ENCODE peak calls at places on chromosome 9, in eight cellular contexts. G, E, F, I, A, D, K and R are unnamed samples. For H3K4me1, the result is how much of the 10 kb centered on the place peaks cover.

GRCh38 chr9:130128782-130129424 is 43.3 kb upstream of the NCS1 start:
- DNase-seq in K (no peak), G (peak), D (peak), E (peak), F (peak), A (peak), I (no peak), R (peak)

GRCh38 chr9:18543406-18543965 is 69.5 kb downstream of the ADAMTSL1 start:
- DNase-seq in F (no peak), D (peak), K (no peak), G (no peak), I (peak), E (no peak), A (no peak), R (no peak)

GRCh38 chr9:33106827-33107621 is 30.6 kb upstream of the SMU1 start:
- DNase-seq in A (no peak), I (peak), E (peak), G (no peak), K (no peak), D (peak), F (no peak), R (no peak)

GRCh38 chr9:120924698-120925534 is 1.7 kb downstream of the TRAF1 start:
- DNase-seq in I (no peak), E (no peak), G (no peak), F (peak), A (no peak), D (no peak), K (no peak), R (no peak)

GRCh38 chr9:112921549-112921948 is 30.9 kb upstream of the SLC46A2 start:
- DNase-seq in A (no peak), I (no peak), D (peak), K (no peak), G (no peak), F (peak), E (no peak), R (peak)

GRCh38 chr9:104075801-104076753 is 18.0 kb upstream of the SMC2 start:
- DNase-seq in D (peak), A (no peak), F (no peak), E (no peak), K (no peak), G (no peak), I (no peak), R (peak)

GRCh38 chr9:83062011-83062652 is 810 bp downstream of the RASEF start:
- DNase-seq in G (no peak), E (no peak), I (no peak), D (peak), A (no peak), F (no peak), K (no peak), R (peak)

GRCh38 chr9:89448381-89448780 is 49.5 kb downstream of the SEMA4D start:
- DNase-seq in D (no peak), F (no peak), I (no peak), A (no peak), E (no peak), K (no peak), G (no peak), R (no peak)

GRCh38 chr9:2231831-2232230 is 216.7 kb downstream of the SMARCA2 start:
- DNase-seq in D (peak), G (no peak), F (no peak), K (no peak), A (no peak), I (peak), E (no peak), R (no peak)

GRCh38 chr9:63817622-63818518 is 1467.1 kb downstream of the FOXD4L5 start:
- DNase-seq in F (peak), D (peak), I (peak), A (peak), K (peak), G (peak), E (peak), R (peak)

GRCh38 chr9:127987103-127987614 is 6.4 kb upstream of the EEIG1 start:
- DNase-seq in I (no peak), K (no peak), G (no peak), F (no peak), D (peak), A (no peak), E (peak), R (no peak)

GRCh38 chr9:113756476-113757198 is 119.5 kb upstream of the ZNF618 start:
- DNase-seq in G (no peak), E (no peak), D (peak), F (no peak), I (no peak), A (no peak), K (no peak), R (no peak)

DNA sequence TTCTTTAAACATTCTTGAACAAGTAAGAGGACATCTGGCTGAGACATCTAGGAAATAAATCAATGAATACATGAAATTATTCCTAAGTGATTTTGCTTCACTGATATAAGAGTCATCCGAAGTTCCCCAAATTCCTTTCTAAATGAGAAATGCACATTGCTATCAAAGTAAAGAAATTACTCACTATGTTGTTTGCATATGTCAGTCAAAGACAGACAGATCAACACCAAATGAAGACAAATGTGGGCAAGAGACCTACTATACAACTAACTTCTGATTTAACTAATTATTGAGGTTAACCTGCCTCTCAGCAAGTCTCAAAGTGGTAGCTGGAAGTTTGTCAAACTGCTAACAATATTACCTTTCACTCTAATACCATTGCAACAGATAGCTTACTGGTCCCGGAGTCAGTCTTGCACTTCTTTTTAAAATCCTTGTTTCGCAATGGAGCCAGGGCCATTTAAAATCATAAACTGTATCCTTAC is 13.2 kb downstream of the TUT7 start:
- DNase-seq in F (no peak), K (no peak), I (no peak), D (peak), E (no peak), G (no peak), A (no peak), R (no peak)
- H3K4me1 ChIP-seq in F (under half), K (under half), I (under half), D (under half), E (under half), G (under half), A (under half), R (under half)

GRCh38 chr9:21802418-21803000 is at the start of gene MTAP:
- DNase-seq in F (peak), K (peak), A (peak), E (peak), D (peak), I (peak), G (peak), R (peak)

GRCh38 chr9:21801683-21802417 is 586 bp upstream of the MTAP start:
- DNase-seq in F (no peak), K (peak), G (no peak), I (peak), E (peak), A (no peak), D (peak), R (peak)

GRCh38 chr9:21803674-21804048 is 1.2 kb downstream of the MTAP start:
- DNase-seq in F (no peak), A (no peak), K (no peak), E (no peak), G (no peak), D (no peak), I (no peak), R (no peak)

GRCh38 chr9:21804336-21804735 is 1.9 kb downstream of the MTAP start:
- DNase-seq in G (no peak), A (no peak), E (no peak), K (no peak), F (no peak), I (no peak), D (no peak), R (no peak)

GRCh38 chr9:21800931-21801682 is 1.3 kb upstream of the MTAP start:
- DNase-seq in I (no peak), D (no peak), E (no peak), G (no peak), K (no peak), F (no peak), A (no peak), R (no peak)
- H3K4me3 ChIP-seq in I (peak), D (peak), E (peak), G (peak), K (peak), F (peak), A (peak), R (peak)

DNA sequence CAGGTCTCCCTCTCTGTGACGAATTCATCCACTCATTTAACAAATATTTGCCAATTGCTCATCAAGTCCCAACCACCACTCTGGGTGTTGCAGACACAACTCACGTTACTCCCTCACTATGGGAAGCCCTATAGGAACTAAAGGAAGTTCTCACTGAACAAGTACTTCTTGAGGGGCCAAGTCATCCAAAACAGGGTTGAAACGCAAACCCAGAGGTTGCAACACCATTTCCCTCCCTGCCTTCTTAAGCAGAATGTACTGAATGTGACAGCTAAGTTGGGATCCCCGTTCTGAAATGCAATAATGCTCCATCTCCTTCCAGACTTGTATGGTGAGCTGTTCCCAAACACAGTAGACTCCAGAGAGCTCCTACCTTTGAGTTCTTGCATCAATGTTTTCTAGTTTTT is 34.3 kb downstream of the EPB41L4B start:
- DNase-seq in K (no peak), G (no peak), I (no peak), E (no peak), F (no peak), A (no peak), D (peak), R (no peak)
- H3K4me1 ChIP-seq in K (under half), G (under half), I (under half), E (under half), F (under half), A (under half), D (under half), R (under half)

DNA sequence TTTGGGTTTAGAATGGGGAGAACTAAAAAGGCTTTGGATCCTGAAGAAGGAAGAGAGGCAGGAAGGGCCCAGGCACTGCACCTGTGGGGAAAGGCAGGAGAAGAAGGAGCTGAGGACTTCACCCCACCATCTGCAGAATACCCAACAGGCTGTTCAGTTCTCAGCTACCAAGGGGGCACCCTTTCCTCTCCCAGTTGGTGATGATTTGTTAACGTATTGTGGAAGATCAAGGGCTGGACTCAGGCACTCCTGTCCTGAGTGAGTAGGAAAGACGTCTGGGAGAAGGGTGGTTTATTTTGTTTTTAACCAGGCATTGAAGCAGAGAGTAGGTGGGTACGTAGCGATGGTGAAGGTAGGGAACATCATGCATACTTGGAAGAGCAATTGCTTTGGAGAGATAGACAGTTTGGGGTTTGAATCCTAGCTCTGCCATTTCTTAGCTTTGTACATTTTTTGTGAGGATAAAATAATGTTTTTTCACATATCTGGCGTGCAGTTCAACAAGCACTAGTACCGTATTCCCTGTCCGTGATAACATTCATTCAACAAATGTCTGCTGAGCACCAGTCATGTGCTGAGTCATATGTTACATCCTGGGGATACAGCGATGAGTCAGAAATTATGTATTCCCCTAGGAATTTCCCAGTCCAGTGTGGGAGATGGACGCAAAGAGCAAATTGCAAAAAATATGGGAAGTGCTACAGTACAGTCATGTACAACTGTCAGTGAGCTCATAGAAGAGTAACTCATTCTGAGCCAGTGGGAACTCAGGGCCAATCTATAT is 2.1 kb downstream of the MSANTD3 start:
- DNase-seq in K (no peak), E (no peak), D (peak), G (no peak), I (peak), A (no peak), F (no peak), R (peak)
- H3K4me3 ChIP-seq in K (no peak), E (peak), D (peak), G (no peak), I (no peak), A (no peak), F (no peak), R (peak)

DNA sequence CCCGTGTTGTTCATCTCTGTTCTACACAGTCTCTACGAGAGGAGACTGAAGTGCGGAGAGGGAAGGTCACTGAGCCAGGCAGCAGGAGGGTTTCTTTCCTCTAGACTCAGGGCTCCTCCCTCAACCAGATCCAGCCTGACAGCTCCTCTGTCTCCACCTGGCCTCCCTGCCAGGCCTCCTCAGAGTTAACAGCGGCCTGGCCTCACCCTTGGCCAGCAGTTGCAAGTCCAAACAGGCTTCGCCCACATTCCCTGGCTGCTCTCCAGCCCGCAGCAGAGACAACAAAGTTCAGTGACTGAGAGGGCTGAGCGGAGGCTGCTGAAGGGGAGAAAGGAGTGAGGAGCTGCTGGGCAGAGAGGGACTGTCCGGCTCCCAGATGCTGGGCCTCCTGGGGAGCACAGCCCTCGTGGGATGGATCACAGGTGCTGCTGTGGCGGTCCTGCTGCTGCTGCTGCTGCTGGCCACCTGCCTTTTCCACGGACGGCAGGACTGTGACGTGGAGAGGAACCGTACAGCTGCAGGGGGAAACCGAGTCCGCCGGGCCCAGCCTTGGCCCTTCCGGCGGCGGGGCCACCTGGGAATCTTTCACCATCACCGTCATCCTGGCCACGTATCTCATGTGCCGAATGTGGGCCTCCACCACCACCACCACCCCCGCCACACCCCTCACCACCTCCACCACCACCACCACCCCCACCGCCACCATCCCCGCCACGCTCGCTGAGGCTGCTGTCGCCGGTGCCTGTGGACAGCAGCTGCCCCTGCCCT is at the start of gene HRCT1:
- DNase-seq in A (no peak), I (peak), F (no peak), E (peak), K (peak), D (peak), G (no peak), R (peak)
- H3K4me1 ChIP-seq in A (under half), I (under half), F (half or more), E (under half), K (half or more), D (half or more), G (under half), R (under half)

DNA sequence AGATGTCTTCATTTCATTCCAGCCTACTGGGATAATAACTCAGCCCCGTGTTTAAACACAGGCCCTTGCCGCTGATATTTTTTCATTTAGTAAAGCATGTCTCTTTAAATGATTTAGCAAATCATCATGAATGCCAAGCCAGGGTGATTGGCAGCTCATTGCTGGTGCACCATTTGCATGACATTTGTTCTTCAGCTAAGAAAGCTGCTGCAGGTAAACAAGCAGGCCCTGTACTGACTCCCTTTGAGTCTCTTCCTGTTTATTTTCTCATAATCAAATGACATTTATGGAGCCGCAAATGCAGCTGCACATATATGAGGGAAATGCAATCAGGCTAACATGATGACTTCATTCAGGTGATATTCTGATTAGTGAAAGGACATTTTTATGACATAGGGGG is 362.8 kb upstream of the TLE4 start:
- DNase-seq in E (no peak), D (no peak), F (no peak), A (no peak), I (no peak), K (no peak), G (no peak), R (no peak)
- H3K4me3 ChIP-seq in E (no peak), D (no peak), F (no peak), A (no peak), I (no peak), K (no peak), G (no peak), R (no peak)